ENCODE peak calls at places on chromosome 18, in seven cellular contexts. One of them, this sample, is unnamed.

GRCh38 chr18:10471574-10471973 is 17.1 kb downstream of the APCDD1 start:
- DNase-seq in brain microvascular endothelial cell: no peak
- DNase-seq in right atrium auricular region: no peak
- DNase-seq in fibroblast of lung: no peak
- DNase-seq in heart right ventricle: no peak
- DNase-seq in right cardiac atrium: no peak
- DNase-seq in Peyer's patch: no peak
- DNase-seq in this sample: no peak

GRCh38 chr18:11963991-11964484 is 17.3 kb upstream of the IMPA2 start:
- DNase-seq in right atrium auricular region: no peak
- DNase-seq in right cardiac atrium: no peak
- DNase-seq in fibroblast of lung: peak; percentile 43
- DNase-seq in brain microvascular endothelial cell: no peak
- DNase-seq in Peyer's patch: no peak
- DNase-seq in heart right ventricle: no peak
- DNase-seq in this sample: no peak

GRCh38 chr18:47397671-47398319 is 146.3 kb upstream of the SKOR2 start:
- DNase-seq in Peyer's patch: no peak
- DNase-seq in right atrium auricular region: no peak
- DNase-seq in fibroblast of lung: no peak
- DNase-seq in right cardiac atrium: no peak
- DNase-seq in heart right ventricle: no peak
- DNase-seq in brain microvascular endothelial cell: no peak
- DNase-seq in this sample: no peak

GRCh38 chr18:26791676-26792075 is 73.8 kb downstream of the AQP4 start:
- DNase-seq in right cardiac atrium: no peak
- DNase-seq in fibroblast of lung: peak; percentile 35
- DNase-seq in heart right ventricle: no peak
- DNase-seq in right atrium auricular region: no peak
- DNase-seq in Peyer's patch: no peak
- DNase-seq in brain microvascular endothelial cell: no peak
- DNase-seq in this sample: no peak

GRCh38 chr18:31329787-31330438 is 12.0 kb downstream of the DSG1 start:
- DNase-seq in right atrium auricular region: no peak
- DNase-seq in Peyer's patch: no peak
- DNase-seq in fibroblast of lung: no peak
- DNase-seq in brain microvascular endothelial cell: no peak
- DNase-seq in right cardiac atrium: no peak
- DNase-seq in heart right ventricle: no peak
- DNase-seq in this sample: no peak

GRCh38 chr18:79898952-79899608 is 52.4 kb downstream of the SLC66A2 start:
- DNase-seq in fibroblast of lung: no peak
- DNase-seq in Peyer's patch: no peak
- DNase-seq in heart right ventricle: no peak
- DNase-seq in right cardiac atrium: peak; percentile 4
- DNase-seq in right atrium auricular region: no peak
- DNase-seq in brain microvascular endothelial cell: no peak
- DNase-seq in this sample: no peak

GRCh38 chr18:28973324-28973723 is 796.4 kb upstream of the CDH2 start:
- DNase-seq in right atrium auricular region: no peak
- DNase-seq in brain microvascular endothelial cell: no peak
- DNase-seq in Peyer's patch: no peak
- DNase-seq in heart right ventricle: no peak
- DNase-seq in fibroblast of lung: no peak
- DNase-seq in right cardiac atrium: no peak
- DNase-seq in this sample: no peak

GRCh38 chr18:6251084-6251483 is 163.6 kb downstream of the L3MBTL4 start:
- DNase-seq in brain microvascular endothelial cell: no peak
- DNase-seq in right cardiac atrium: no peak
- DNase-seq in fibroblast of lung: no peak
- DNase-seq in heart right ventricle: no peak
- DNase-seq in Peyer's patch: no peak
- DNase-seq in right atrium auricular region: no peak
- DNase-seq in this sample: no peak

GRCh38 chr18:72948439-72948838 is 80.7 kb upstream of the NETO1 start:
- DNase-seq in Peyer's patch: no peak
- DNase-seq in right cardiac atrium: no peak
- DNase-seq in heart right ventricle: no peak
- DNase-seq in brain microvascular endothelial cell: no peak
- DNase-seq in right atrium auricular region: no peak
- DNase-seq in fibroblast of lung: no peak
- DNase-seq in this sample: no peak

DNA sequence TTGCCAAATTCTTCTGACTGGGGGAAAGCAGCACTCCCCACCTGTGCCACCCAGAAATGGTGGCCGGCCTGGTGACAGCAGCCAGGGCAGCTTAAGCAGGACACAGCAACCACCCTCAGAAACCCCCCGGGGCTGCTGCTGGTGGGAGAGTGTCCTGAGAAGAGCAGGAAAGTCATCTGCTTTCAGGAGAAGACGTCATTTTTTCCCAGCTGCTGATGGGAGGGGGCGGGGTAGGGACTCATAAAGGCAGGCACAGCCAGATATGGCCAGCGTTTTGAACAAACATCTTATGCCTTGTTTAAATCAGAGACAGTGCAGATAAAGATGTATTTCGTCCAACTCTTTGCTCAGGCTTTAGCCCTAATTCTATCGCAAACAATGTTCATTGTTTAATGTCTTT is 139.5 kb downstream of the LRRC30 start:
- DNase-seq in heart right ventricle: peak; percentile 34
- DNase-seq in right cardiac atrium: peak; percentile 65
- DNase-seq in brain microvascular endothelial cell: no peak
- DNase-seq in fibroblast of lung: no peak
- DNase-seq in Peyer's patch: no peak
- DNase-seq in right atrium auricular region: no peak
- DNase-seq in this sample: no peak
- H3K27ac ChIP-seq in heart right ventricle: peak overlapping the region; percentile 78
- H3K27ac ChIP-seq in right cardiac atrium: peak overlapping the region; percentile 85
- H3K27ac ChIP-seq in brain microvascular endothelial cell: no peak overlapping the region
- H3K27ac ChIP-seq in fibroblast of lung: no peak overlapping the region
- H3K27ac ChIP-seq in Peyer's patch: no peak overlapping the region
- H3K27ac ChIP-seq in right atrium auricular region: peak overlapping the region; percentile 77
- H3K27ac ChIP-seq in this sample: peak overlapping the region; percentile 45

GRCh38 chr18:77066689-77067088 is 65.9 kb downstream of the MBP start:
- DNase-seq in right cardiac atrium: no peak
- DNase-seq in heart right ventricle: no peak
- DNase-seq in right atrium auricular region: no peak
- DNase-seq in Peyer's patch: no peak
- DNase-seq in fibroblast of lung: no peak
- DNase-seq in brain microvascular endothelial cell: no peak
- DNase-seq in this sample: no peak
- H3K27ac ChIP-seq in right cardiac atrium: no peak overlapping the region
- H3K27ac ChIP-seq in heart right ventricle: no peak overlapping the region
- H3K27ac ChIP-seq in right atrium auricular region: peak overlapping the region; percentile 75
- H3K27ac ChIP-seq in Peyer's patch: peak overlapping the region; percentile 68
- H3K27ac ChIP-seq in fibroblast of lung: peak overlapping the region; percentile 77
- H3K27ac ChIP-seq in brain microvascular endothelial cell: peak overlapping the region; percentile 100
- H3K27ac ChIP-seq in this sample: peak overlapping the region; percentile 55

GRCh38 chr18:52395146-52395852 is 55.3 kb downstream of the DCC start:
- DNase-seq in right cardiac atrium: no peak
- DNase-seq in brain microvascular endothelial cell: no peak
- DNase-seq in fibroblast of lung: no peak
- DNase-seq in right atrium auricular region: no peak
- DNase-seq in Peyer's patch: no peak
- DNase-seq in heart right ventricle: no peak
- DNase-seq in this sample: no peak

GRCh38 chr18:52392160-52392559 is 52.2 kb downstream of the DCC start:
- DNase-seq in brain microvascular endothelial cell: no peak
- DNase-seq in Peyer's patch: no peak
- DNase-seq in right cardiac atrium: no peak
- DNase-seq in heart right ventricle: no peak
- DNase-seq in fibroblast of lung: no peak
- DNase-seq in right atrium auricular region: no peak
- DNase-seq in this sample: no peak

GRCh38 chr18:52394602-52395001 is 54.6 kb downstream of the DCC start:
- DNase-seq in fibroblast of lung: peak; percentile 1
- DNase-seq in Peyer's patch: no peak
- DNase-seq in brain microvascular endothelial cell: no peak
- DNase-seq in right atrium auricular region: no peak
- DNase-seq in right cardiac atrium: no peak
- DNase-seq in heart right ventricle: no peak
- DNase-seq in this sample: no peak
- H3K27ac ChIP-seq in fibroblast of lung: no peak overlapping the region
- H3K27ac ChIP-seq in Peyer's patch: no peak overlapping the region
- H3K27ac ChIP-seq in brain microvascular endothelial cell: no peak overlapping the region
- H3K27ac ChIP-seq in right atrium auricular region: no peak overlapping the region
- H3K27ac ChIP-seq in right cardiac atrium: no peak overlapping the region
- H3K27ac ChIP-seq in heart right ventricle: no peak overlapping the region
- H3K27ac ChIP-seq in this sample: no peak overlapping the region

GRCh38 chr18:9032519-9032918 is 70.0 kb upstream of the NDUFV2 start:
- DNase-seq in fibroblast of lung: no peak
- DNase-seq in heart right ventricle: no peak
- DNase-seq in right cardiac atrium: no peak
- DNase-seq in right atrium auricular region: no peak
- DNase-seq in Peyer's patch: no peak
- DNase-seq in brain microvascular endothelial cell: no peak
- DNase-seq in this sample: no peak

GRCh38 chr18:9043581-9043980 is 58.9 kb upstream of the NDUFV2 start:
- DNase-seq in right cardiac atrium: no peak
- DNase-seq in fibroblast of lung: no peak
- DNase-seq in heart right ventricle: no peak
- DNase-seq in right atrium auricular region: no peak
- DNase-seq in Peyer's patch: no peak
- DNase-seq in brain microvascular endothelial cell: no peak
- DNase-seq in this sample: no peak

GRCh38 chr18:9042766-9043481 is 59.6 kb upstream of the NDUFV2 start:
- DNase-seq in fibroblast of lung: no peak
- DNase-seq in right cardiac atrium: no peak
- DNase-seq in heart right ventricle: no peak
- DNase-seq in right atrium auricular region: no peak
- DNase-seq in brain microvascular endothelial cell: no peak
- DNase-seq in Peyer's patch: no peak
- DNase-seq in this sample: no peak

GRCh38 chr18:9039441-9039950 is 63.0 kb upstream of the NDUFV2 start:
- DNase-seq in brain microvascular endothelial cell: no peak
- DNase-seq in heart right ventricle: no peak
- DNase-seq in fibroblast of lung: no peak
- DNase-seq in Peyer's patch: no peak
- DNase-seq in right atrium auricular region: no peak
- DNase-seq in right cardiac atrium: no peak
- DNase-seq in this sample: no peak

DNA sequence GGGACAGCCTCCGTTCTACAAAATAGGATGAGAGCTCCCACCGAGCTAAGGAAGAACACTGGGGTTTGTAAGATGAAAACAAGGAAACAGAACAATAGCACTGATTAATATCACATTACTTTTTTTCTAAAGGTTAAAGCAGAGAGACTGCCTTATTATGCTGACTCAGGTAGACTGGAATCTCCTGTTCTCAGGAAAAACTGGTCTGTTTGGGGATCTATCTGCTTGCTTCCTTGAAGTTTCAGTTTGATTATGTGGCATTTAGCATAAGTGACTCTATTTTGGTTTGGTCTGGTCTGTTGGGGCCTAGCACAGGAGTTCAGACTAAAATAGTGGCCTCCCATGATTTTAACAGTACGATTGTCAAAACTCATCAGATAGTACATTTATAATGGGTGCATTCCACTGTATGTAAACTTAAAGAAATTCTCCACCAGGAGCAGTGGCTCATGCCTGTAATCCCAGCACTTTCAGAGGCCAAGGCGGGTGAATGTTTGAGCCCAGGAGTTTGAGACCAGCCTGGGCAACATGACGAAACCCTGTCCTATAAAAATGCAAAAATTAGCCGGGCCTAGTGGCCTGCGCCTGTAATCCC is 64.1 kb upstream of the NDUFV2 start:
- DNase-seq in brain microvascular endothelial cell: no peak
- DNase-seq in heart right ventricle: no peak
- DNase-seq in Peyer's patch: no peak
- DNase-seq in fibroblast of lung: peak; percentile 55
- DNase-seq in right cardiac atrium: no peak
- DNase-seq in right atrium auricular region: no peak
- DNase-seq in this sample: no peak
- H3K27ac ChIP-seq in brain microvascular endothelial cell: no peak overlapping the region
- H3K27ac ChIP-seq in heart right ventricle: no peak overlapping the region
- H3K27ac ChIP-seq in Peyer's patch: no peak overlapping the region
- H3K27ac ChIP-seq in fibroblast of lung: no peak overlapping the region
- H3K27ac ChIP-seq in right cardiac atrium: no peak overlapping the region
- H3K27ac ChIP-seq in right atrium auricular region: no peak overlapping the region
- H3K27ac ChIP-seq in this sample: no peak overlapping the region

DNA sequence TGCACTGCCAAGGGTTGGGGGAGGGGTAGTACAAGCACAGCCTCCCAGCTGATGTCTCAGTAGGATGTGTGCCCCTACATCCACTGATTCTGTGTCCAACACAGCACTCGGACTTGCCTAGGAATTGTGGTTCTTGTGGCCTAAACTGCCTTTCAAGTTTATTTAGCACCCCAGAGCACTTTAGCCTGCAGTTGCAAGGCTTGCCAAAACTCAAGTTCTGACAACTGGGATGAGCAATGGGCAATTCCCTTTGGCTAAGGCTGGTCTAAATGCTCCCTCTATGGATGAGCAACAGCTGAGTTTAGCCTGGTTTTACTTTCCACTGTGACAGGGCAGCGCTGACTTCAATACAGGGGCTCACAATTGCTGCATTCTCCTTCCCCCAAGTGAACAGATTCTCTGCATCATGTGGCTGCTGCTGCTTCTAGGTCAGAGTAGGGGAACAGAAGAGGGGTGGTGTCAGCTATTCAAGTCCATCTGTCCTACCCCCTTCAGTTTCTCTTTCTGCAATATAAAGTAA is 471.5 kb downstream of the PIK3C3 start:
- DNase-seq in fibroblast of lung: peak; percentile 58
- DNase-seq in brain microvascular endothelial cell: no peak
- DNase-seq in right atrium auricular region: no peak
- DNase-seq in right cardiac atrium: no peak
- DNase-seq in Peyer's patch: no peak
- DNase-seq in heart right ventricle: no peak
- DNase-seq in this sample: no peak
- H3K27ac ChIP-seq in fibroblast of lung: no peak overlapping the region
- H3K27ac ChIP-seq in brain microvascular endothelial cell: no peak overlapping the region
- H3K27ac ChIP-seq in right atrium auricular region: no peak overlapping the region
- H3K27ac ChIP-seq in right cardiac atrium: no peak overlapping the region
- H3K27ac ChIP-seq in Peyer's patch: no peak overlapping the region
- H3K27ac ChIP-seq in heart right ventricle: no peak overlapping the region
- H3K27ac ChIP-seq in this sample: no peak overlapping the region

GRCh38 chr18:45084207-45084606 is 403.5 kb downstream of the SETBP1 start:
- DNase-seq in right cardiac atrium: no peak
- DNase-seq in Peyer's patch: no peak
- DNase-seq in right atrium auricular region: no peak
- DNase-seq in brain microvascular endothelial cell: no peak
- DNase-seq in heart right ventricle: no peak
- DNase-seq in fibroblast of lung: no peak
- DNase-seq in this sample: no peak
- H3K27ac ChIP-seq in right cardiac atrium: no peak overlapping the region
- H3K27ac ChIP-seq in Peyer's patch: no peak overlapping the region
- H3K27ac ChIP-seq in right atrium auricular region: no peak overlapping the region
- H3K27ac ChIP-seq in brain microvascular endothelial cell: no peak overlapping the region
- H3K27ac ChIP-seq in heart right ventricle: no peak overlapping the region
- H3K27ac ChIP-seq in fibroblast of lung: no peak overlapping the region
- H3K27ac ChIP-seq in this sample: no peak overlapping the region